ENCODE peak calls at places on chromosomes 2 and 18, in five cellular contexts. R, C, F, B and L are unnamed samples. For H3K27me3, the result is how much of the 10 kb centered on the place peaks cover.

GRCh38 chr2:235573331-235574221 is 79.7 kb downstream of the AGAP1 start:
- DNase-seq in R (no peak), C (peak), F (no peak), B (no peak), L (no peak)

GRCh38 chr2:186031229-186031628 is 292.6 kb downstream of the FSIP2 start:
- DNase-seq in C (no peak), B (no peak), R (no peak), F (no peak), L (no peak)

GRCh38 chr2:227623225-227623624 is 5.9 kb downstream of the SCYGR4 start:
- DNase-seq in B (no peak), C (no peak), F (no peak), R (no peak), L (no peak)

GRCh38 chr18:49476664-49477411 is 10.2 kb downstream of the C18orf32 start:
- DNase-seq in F (peak), C (no peak), B (no peak), R (no peak), L (no peak)

GRCh38 chr2:167013227-167013626 is 124.9 kb downstream of the XIRP2 start:
- DNase-seq in R (no peak), B (no peak), C (no peak), F (no peak), L (no peak)

GRCh38 chr2:21078296-21078695 is 34.4 kb upstream of the APOB start:
- DNase-seq in R (no peak), B (no peak), F (no peak), C (no peak), L (no peak)

GRCh38 chr2:163734911-163735691 is 707 bp downstream of the FIGN start:
- DNase-seq in C (no peak), F (no peak), B (no peak), R (peak), L (no peak)

GRCh38 chr18:68181956-68182355 is 533.0 kb downstream of the TMX3 start:
- DNase-seq in F (no peak), C (no peak), B (no peak), R (no peak), L (no peak)

GRCh38 chr18:48228301-48228715 is 180.9 kb downstream of the ZBTB7C start:
- DNase-seq in C (peak), R (no peak), F (peak), B (peak), L (peak)

GRCh38 chr2:105734762-105735538 is 9.8 kb upstream of the NCK2 start:
- DNase-seq in C (no peak), B (no peak), F (no peak), R (no peak), L (no peak)

DNA sequence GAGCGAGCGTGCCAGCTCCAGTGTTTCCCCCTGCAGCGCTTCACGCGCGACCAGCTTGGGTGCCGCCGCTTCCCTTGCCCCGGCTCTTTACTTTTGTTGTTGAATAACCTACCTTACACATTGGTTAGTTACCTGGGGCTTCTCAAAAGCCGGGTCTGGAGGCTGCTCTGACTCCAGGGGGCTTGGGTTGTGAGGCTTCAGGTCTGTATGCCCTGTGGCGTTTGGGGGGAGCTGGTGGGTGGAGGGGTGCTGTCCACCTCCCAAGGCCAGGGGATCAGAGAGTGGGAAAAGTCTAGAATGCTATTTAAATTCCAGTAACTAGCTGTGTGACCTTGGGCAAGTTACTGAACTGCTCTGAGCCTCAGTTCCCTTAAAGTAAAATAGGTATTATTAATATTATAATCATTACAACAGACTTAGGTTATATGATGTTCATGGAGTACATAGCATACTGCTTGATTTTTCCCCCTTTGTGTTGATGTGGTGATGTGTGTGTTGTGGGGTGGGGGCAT is 770 bp downstream of the LYPD6B start:
- DNase-seq in R (no peak), B (no peak), F (no peak), C (no peak), L (no peak)
- H3K4me3 ChIP-seq in R (peak), B (no peak), F (peak), C (no peak), L (no peak)

DNA sequence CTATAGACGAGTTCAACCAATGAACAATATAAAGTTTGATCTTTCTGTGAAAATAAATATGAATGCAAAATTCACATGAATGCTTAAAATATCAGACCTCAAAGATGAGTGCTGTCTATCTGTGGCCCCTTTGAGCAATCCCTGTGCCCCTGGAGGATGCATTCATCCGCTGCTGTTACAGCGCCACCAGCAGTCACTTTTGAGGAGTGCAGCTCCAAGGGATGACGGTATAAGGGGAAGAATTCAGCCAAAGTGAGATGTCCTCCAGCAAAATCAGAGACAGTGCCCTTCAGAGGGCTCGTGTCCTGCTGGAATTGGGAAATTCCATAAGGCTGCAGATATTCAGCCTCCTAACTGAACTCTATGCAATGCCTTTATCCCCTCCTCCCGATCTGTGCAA is 12.0 kb upstream of the CHRNA1 start:
- DNase-seq in B (no peak), C (no peak), F (no peak), R (peak), L (no peak)
- TF ChIP-seq CTCF in B (no peak), C (no peak), F (no peak), R (peak), L (no peak)

GRCh38 chr2:877747-878146 is 72.9 kb upstream of the SNTG2 start:
- DNase-seq in R (peak), C (no peak), F (no peak), B (no peak), L (peak)

GRCh38 chr2:873027-873426 is 77.6 kb upstream of the SNTG2 start:
- DNase-seq in B (no peak), F (no peak), C (no peak), R (peak), L (no peak)

GRCh38 chr2:878245-878930 is 72.3 kb upstream of the SNTG2 start:
- DNase-seq in F (no peak), R (peak), B (no peak), C (no peak), L (no peak)

GRCh38 chr2:873651-874580 is 76.7 kb upstream of the SNTG2 start:
- DNase-seq in F (no peak), R (peak), B (no peak), C (no peak), L (no peak)

GRCh38 chr2:875687-876615 is 74.7 kb upstream of the SNTG2 start:
- DNase-seq in R (peak), C (no peak), B (no peak), F (no peak), L (no peak)
- H3K27me3 ChIP-seq in R (under half), C (under half), B (under half), F (under half), L (under half)

GRCh38 chr2:85758361-85759256 is 4.8 kb downstream of the ATOH8 start:
- DNase-seq in C (no peak), B (no peak), F (no peak), R (no peak), L (no peak)

GRCh38 chr2:85757860-85758259 is 4.1 kb downstream of the ATOH8 start:
- DNase-seq in B (no peak), F (no peak), C (no peak), R (no peak), L (no peak)

GRCh38 chr2:85756195-85756594 is 2.4 kb downstream of the ATOH8 start:
- DNase-seq in B (no peak), F (no peak), C (no peak), R (no peak), L (no peak)

GRCh38 chr2:85755122-85756027 is 1.6 kb downstream of the ATOH8 start:
- DNase-seq in C (no peak), B (no peak), R (no peak), F (no peak), L (no peak)

DNA sequence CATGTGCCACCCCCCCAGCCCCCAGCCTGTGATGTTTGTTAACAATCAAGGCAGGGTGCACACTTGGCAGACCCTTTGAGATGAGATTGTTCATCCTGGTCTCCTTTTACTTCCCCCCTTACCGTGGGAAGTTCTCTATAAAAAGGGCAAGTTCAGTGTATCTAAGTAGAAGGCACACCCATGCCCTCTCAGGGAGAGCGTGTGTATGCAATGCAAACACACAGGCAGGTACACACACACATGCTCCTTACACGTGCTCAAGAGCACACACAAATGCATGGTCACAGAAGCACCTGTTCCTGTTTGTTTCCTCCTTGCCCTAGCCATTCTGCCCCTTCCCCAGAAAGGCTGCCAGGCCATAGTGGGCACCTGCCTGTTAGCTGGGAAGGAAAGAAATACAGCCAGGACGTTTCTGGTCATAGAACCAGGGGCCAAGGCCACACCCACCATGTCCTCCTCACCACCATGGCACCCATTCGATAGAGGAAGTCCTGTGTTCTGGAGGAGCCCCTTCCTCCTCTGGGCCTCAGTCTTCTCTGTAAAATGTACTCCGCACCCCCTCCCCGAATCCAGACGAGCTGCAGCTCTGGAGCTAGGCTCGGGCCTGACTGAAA is 3.1 kb downstream of the ATOH8 start:
- DNase-seq in F (no peak), B (no peak), C (no peak), R (no peak), L (no peak)
- H3K4me3 ChIP-seq in F (peak), B (peak), C (peak), R (no peak), L (peak)

DNA sequence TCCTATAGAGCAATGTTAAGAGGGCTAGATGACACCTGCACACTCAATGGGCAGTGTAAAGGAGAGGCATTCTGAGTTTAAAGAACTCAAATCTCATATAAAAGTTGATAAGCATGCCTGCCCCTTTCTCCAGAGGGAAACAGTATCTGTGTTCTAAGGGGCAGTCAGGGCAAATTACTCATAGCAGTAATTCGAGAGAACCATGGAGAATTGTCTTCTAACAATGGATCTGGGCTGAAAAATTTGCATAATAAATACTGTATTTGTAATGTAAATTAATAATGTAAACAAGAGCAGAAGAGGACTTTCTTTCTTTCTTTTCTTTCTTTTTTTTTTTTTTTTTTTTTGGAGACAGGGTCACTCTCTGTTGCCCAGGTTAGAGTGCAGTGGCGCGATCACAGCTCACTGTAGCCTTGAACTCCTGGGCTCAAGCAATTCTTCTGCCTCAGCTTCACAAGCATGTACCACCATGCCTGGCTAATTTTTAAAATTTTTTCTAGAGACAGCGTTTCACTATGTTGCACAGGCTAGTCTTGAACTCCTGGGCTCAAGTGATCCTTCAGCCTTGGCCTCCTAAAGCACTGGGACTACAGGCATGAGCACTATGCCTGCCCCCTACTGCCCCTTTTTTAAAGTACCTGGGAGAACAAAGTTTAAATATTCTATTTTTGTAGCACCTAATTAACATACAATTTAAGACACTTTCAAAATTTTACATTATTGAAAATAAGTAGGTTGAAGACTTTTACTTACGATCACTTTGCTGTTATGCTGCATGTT is 70.6 kb downstream of the OTX1 start:
- DNase-seq in R (peak), F (no peak), C (no peak), B (no peak), L (no peak)
- TF ChIP-seq CTCF in R (peak), F (no peak), C (no peak), B (no peak), L (no peak)

GRCh38 chr2:70892750-70893149 is 43.0 kb upstream of the ATP6V1B1 start:
- DNase-seq in F (no peak), C (no peak), B (no peak), R (no peak), L (no peak)
- H3K27me3 ChIP-seq in F (half or more), C (under half), B (under half), R (half or more), L (under half)

GRCh38 chr2:175679728-175680127 is 322.3 kb downstream of the LNPK start:
- DNase-seq in C (no peak), R (no peak), B (no peak), F (no peak), L (no peak)

GRCh38 chr2:175686002-175686401 is 316.1 kb downstream of the LNPK start:
- DNase-seq in F (no peak), C (no peak), R (no peak), B (no peak), L (no peak)

GRCh38 chr2:175687465-175687864 is 314.6 kb downstream of the LNPK start:
- DNase-seq in F (no peak), R (no peak), B (no peak), C (no peak), L (no peak)

GRCh38 chr2:175688241-175688640 is 313.8 kb downstream of the LNPK start:
- DNase-seq in R (no peak), C (no peak), B (no peak), F (no peak), L (no peak)

DNA sequence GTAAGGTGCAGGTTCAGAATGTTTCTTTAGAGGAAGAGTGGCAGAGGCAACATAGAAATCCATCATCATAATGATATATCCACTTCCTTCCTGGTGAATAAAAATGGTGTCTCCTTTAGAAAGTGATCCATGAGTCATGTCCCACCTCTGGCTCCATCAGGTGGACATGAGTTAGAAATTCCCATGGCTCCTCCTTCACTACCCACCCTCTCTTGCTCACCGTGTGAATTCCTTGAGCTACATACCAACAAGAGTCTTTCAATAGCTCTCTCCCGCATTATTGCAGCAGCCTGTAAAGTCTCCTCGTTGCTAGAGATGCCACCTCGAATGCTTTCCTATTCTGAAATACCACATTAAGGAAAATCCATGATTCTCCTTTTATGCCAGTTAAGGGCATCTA is 317.6 kb downstream of the LNPK start:
- DNase-seq in R (peak), C (no peak), B (no peak), F (no peak), L (no peak)
- H3K4me3 ChIP-seq in R (no peak), C (no peak), B (no peak), F (no peak), L (no peak)